ENCODE peak calls at places on chromosomes 2 and 18, in four cellular contexts. X, U, I and C are unnamed samples. For H3K27me3, the result is how much of the 10 kb centered on the place peaks cover.

GRCh38 chr2:31889044-31889443 is 121.8 kb downstream of the MEMO1 start:
- DNase-seq in I (no peak), U (no peak), X (no peak), C (no peak)

GRCh38 chr2:180289627-180290026 is 282.5 kb upstream of the CWC22 start:
- DNase-seq in X (no peak), U (no peak), I (no peak), C (no peak)

GRCh38 chr2:149738771-149739170 is 151.2 kb upstream of the MMADHC start:
- DNase-seq in X (no peak), I (no peak), U (no peak), C (no peak)

GRCh38 chr2:37625781-37626548 is 45.5 kb downstream of the CDC42EP3 start:
- DNase-seq in U (no peak), X (peak), I (peak), C (no peak)

GRCh38 chr2:208033701-208034502 is 8.6 kb upstream of the PLEKHM3 start:
- DNase-seq in X (no peak), U (no peak), I (peak), C (peak)

GRCh38 chr2:43131051-43131889 is 95.1 kb downstream of the ZFP36L2 start:
- DNase-seq in I (peak), U (peak), X (peak), C (peak)

GRCh38 chr18:74395630-74396251 is 61.4 kb downstream of the DIPK1C start:
- DNase-seq in I (no peak), X (no peak), U (no peak), C (no peak)

GRCh38 chr2:37837576-37838335 is 87.3 kb upstream of the RMDN2 start:
- DNase-seq in I (no peak), X (peak), U (peak), C (no peak)

GRCh38 chr2:50006327-50006726 is 852.0 kb upstream of the FSHR start:
- DNase-seq in I (no peak), U (no peak), X (no peak), C (no peak)

GRCh38 chr2:55038428-55038827 is 11.8 kb downstream of the RTN4 start:
- DNase-seq in I (no peak), U (no peak), X (no peak), C (no peak)

GRCh38 chr2:162457487-162457886 is 113.6 kb downstream of the GCA start:
- DNase-seq in I (no peak), X (no peak), U (no peak), C (no peak)
- H3K27ac ChIP-seq in I (no peak), X (no peak), U (no peak), C (no peak)

DNA sequence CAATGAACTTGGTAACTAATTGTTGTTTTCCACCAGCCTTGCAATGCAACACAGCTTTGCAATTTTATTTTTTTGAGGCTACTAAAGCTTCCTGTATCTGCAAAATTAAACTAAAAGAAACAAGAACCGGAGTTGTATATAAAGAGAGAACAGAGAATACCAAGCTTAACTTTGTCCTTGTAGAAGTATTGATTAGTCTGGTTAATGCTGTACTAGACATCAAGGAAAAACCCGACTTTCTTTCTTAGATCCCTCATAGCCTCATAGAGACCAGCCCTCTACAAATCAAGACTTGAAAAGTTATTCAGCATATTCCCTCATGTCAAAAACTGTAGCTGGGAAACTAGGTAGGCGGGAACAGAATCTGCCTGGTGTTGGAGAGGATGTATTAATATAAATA is 1.7 kb upstream of the ASAP2 start:
- DNase-seq in X (no peak), U (no peak), I (no peak), C (no peak)
- H3K27me3 ChIP-seq in X (under half), U (under half), I (under half), C (under half)

GRCh38 chr2:189175869-189176431 is 3.6 kb downstream of the COL5A2 start:
- DNase-seq in U (no peak), I (no peak), X (no peak), C (no peak)
- H3K27ac ChIP-seq in U (no peak), I (no peak), X (no peak), C (no peak)

DNA sequence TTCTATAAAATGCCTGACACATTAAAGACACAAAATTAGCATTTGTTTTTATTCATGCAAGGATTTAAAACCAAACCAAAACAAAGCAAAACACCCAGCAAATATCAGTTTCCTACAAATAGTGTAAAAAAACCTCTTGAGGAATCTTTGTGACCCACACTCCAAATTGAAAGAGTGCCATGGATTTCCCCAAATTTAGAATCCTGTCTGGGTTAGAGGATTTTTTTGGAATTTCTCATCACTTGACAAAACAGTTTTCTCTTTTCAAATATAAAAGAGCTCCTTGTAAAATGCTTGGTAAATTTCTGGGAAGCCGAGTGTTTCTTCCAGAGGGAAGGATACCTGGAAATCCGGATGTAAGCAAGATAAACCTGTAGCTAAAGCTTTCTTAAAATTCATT is 1.7 kb upstream of the FN1 start:
- DNase-seq in U (no peak), I (no peak), X (no peak), C (no peak)
- H3K27me3 ChIP-seq in U (under half), I (under half), X (under half), C (under half)

DNA sequence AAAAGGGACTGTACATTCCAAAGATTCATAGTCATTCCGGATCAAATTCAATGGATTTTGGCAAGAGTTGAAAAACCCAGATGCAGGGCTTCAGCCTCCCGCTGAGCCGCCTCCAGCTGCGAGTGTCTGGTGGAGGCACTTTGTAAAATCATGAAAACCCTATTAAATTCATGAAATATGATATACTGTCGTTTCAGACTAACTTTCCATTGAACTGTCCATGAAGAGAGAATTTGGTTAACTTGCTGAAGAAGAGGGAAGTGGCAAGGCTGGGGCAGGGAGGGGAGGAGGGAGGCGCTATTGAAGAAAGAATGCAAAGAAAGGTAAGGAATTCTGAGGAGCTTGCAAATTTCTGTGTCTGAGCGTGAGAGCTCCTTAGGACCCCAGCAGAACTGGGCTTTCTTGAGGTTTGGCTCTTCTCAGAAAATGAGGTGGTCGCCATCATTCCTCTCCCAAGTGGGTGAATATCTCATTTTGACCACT is 25.7 kb upstream of the SLC14A2 start:
- DNase-seq in X (no peak), I (peak), U (peak), C (no peak)
- H3K27ac ChIP-seq in X (peak), I (no peak), U (no peak), C (no peak)

GRCh38 chr2:165803123-165803760 is 9.2 kb upstream of the GALNT3 start:
- DNase-seq in X (no peak), U (no peak), I (peak), C (no peak)
- H3K27me3 ChIP-seq in X (under half), U (under half), I (under half), C (under half)

GRCh38 chr2:224145751-224146355 is 106.8 kb upstream of the SERPINE2 start:
- DNase-seq in U (peak), X (no peak), I (no peak), C (no peak)

GRCh38 chr2:224142397-224143312 is 103.6 kb upstream of the SERPINE2 start:
- DNase-seq in X (no peak), I (no peak), U (no peak), C (no peak)

GRCh38 chr2:224146356-224147160 is 107.5 kb upstream of the SERPINE2 start:
- DNase-seq in X (no peak), U (no peak), I (no peak), C (no peak)

GRCh38 chr2:224141304-224141703 is 102.2 kb upstream of the SERPINE2 start:
- DNase-seq in X (no peak), I (no peak), U (no peak), C (no peak)

DNA sequence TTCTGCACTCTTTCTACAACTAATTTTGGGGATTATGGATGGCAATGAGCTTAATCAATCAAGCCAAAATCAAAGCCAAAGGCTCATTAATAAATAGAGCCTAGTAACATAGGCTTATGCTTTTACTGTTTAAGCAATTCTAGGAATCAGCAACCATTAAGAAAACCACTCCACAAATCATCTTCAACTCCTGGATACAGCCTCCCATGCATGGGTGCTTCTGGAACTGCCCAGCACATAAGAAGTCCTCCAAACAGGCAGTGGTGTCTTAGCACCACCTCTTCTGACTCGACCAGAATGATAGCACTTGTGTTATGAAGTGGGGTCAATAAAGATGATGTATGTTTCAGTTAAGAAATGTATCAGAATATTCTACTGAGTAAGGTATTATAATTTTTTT is 104.4 kb upstream of the SERPINE2 start:
- DNase-seq in I (no peak), U (no peak), X (no peak), C (no peak)
- H3K27ac ChIP-seq in I (no peak), U (no peak), X (no peak), C (no peak)

DNA sequence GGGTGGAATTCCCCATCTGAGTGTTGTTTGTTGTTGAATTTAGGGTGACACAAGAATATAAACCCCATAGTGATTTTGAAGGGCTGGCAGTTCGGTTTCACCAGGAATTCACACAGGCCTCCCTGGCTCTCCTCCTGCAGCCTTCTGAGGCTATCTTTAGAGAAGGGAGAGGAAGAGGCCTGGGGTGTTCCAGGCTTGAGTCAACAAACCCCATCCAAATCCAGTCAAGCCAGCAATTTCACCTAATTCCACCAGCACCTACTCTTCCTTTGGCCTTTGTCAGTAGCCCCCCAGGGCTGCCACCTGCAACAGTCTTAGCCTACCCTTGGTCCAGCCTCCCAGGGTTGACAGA is 32.0 kb downstream of the MARCHF4 start:
- DNase-seq in I (no peak), X (no peak), U (no peak), C (no peak)
- H3K27me3 ChIP-seq in I (under half), X (under half), U (under half), C (under half)